ENCODE peak calls at places on chromosomes 7 and 10, in six cellular contexts. K, Y, G, J, L and T are unnamed samples.

GRCh38 chr7:45890902-45891461 is 2.7 kb downstream of the IGFBP1 start:
- DNase-seq in K (no peak), Y (no peak), G (no peak), J (no peak), L (peak), T (no peak)

GRCh38 chr7:151661556-151661955 is 141.9 kb upstream of the RHEB start:
- DNase-seq in K (no peak), Y (no peak), G (no peak), J (no peak), L (no peak), T (no peak)

GRCh38 chr10:49398000-49398861 is 2.3 kb upstream of the DRGX start:
- DNase-seq in K (peak), Y (peak), G (peak), J (no peak), L (no peak), T (no peak)

GRCh38 chr10:5563991-5564536 is 39.3 kb downstream of the CALML3 start:
- DNase-seq in K (no peak), Y (peak), G (no peak), J (peak), L (no peak), T (peak)

GRCh38 chr7:2008101-2008935 is 224.4 kb downstream of the MAD1L1 start:
- DNase-seq in K (no peak), Y (no peak), G (peak), J (peak), L (no peak), T (no peak)

GRCh38 chr7:41047789-41048191 is 655.1 kb downstream of the INHBA start:
- DNase-seq in K (no peak), Y (no peak), G (no peak), J (no peak), L (no peak), T (no peak)

GRCh38 chr10:86607674-86608073 is 46.7 kb upstream of the OPN4 start:
- DNase-seq in K (no peak), Y (no peak), G (no peak), J (no peak), L (no peak), T (no peak)

GRCh38 chr7:151987748-151988529 is 31.7 kb downstream of the GALNTL5 start:
- DNase-seq in K (no peak), Y (no peak), G (no peak), J (no peak), L (no peak), T (no peak)

GRCh38 chr10:11345224-11346054 is 266.0 kb downstream of the USP6NL start:
- DNase-seq in K (peak), Y (no peak), G (no peak), J (peak), L (no peak), T (no peak)

GRCh38 chr7:537911-538634 is 18.4 kb upstream of the PDGFA start:
- DNase-seq in K (no peak), Y (no peak), G (no peak), J (peak), L (no peak), T (peak)

GRCh38 chr7:139573871-139574270 is 50.4 kb downstream of the CLEC2L start:
- DNase-seq in K (no peak), Y (no peak), G (no peak), J (no peak), L (no peak), T (peak)

GRCh38 chr10:20855398-20856038 is 41.6 kb downstream of the NEBL start:
- DNase-seq in K (no peak), Y (no peak), G (no peak), J (no peak), L (peak), T (no peak)

GRCh38 chr7:121510858-121511482 is 114.9 kb upstream of the FAM3C start:
- DNase-seq in K (no peak), Y (no peak), G (no peak), J (no peak), L (no peak), T (no peak)

GRCh38 chr10:100158044-100158805 is 27.6 kb downstream of the ERLIN1 start:
- DNase-seq in K (no peak), Y (no peak), G (no peak), J (no peak), L (no peak), T (no peak)

GRCh38 chr7:157970744-157971143 is 616.9 kb downstream of the PTPRN2 start:
- DNase-seq in K (no peak), Y (no peak), G (no peak), J (no peak), L (no peak), T (no peak)

GRCh38 chr10:130411496-130412070 is 275.4 kb downstream of the GLRX3 start:
- DNase-seq in K (no peak), Y (no peak), G (no peak), J (no peak), L (peak), T (no peak)

GRCh38 chr7:130995252-130996081 is 261.5 kb upstream of the KLF14 start:
- DNase-seq in K (no peak), Y (no peak), G (no peak), J (peak), L (no peak), T (peak)

GRCh38 chr10:132434405-132435005 is 37.5 kb downstream of the PWWP2B start:
- DNase-seq in K (peak), Y (peak), G (no peak), J (peak), L (no peak), T (no peak)

GRCh38 chr7:157009170-157009777 is 1.2 kb downstream of the MNX1 start:
- DNase-seq in K (no peak), Y (no peak), G (no peak), J (no peak), L (peak), T (peak)

GRCh38 chr10:110416776-110417732 is 80.7 kb upstream of the DUSP5 start:
- DNase-seq in K (no peak), Y (no peak), G (no peak), J (peak), L (no peak), T (peak)

GRCh38 chr7:55546826-55547225 is 25.5 kb downstream of the VOPP1 start:
- DNase-seq in K (no peak), Y (peak), G (no peak), J (peak), L (peak), T (peak)

GRCh38 chr7:14937580-14937979 is 35.0 kb upstream of the DGKB start:
- DNase-seq in K (no peak), Y (no peak), G (no peak), J (no peak), L (no peak), T (no peak)

GRCh38 chr10:127462643-127463295 is 86.3 kb upstream of the NPS start:
- DNase-seq in K (no peak), Y (no peak), G (no peak), J (no peak), L (peak), T (no peak)

GRCh38 chr7:100889761-100890639 is 485 bp upstream of the UFSP1 start:
- DNase-seq in K (peak), Y (peak), G (peak), J (peak), L (peak), T (peak)

GRCh38 chr7:138000081-138000701 is 1.7 kb downstream of the CREB3L2 start:
- DNase-seq in K (no peak), Y (no peak), G (peak), J (no peak), L (no peak), T (peak)

GRCh38 chr10:1595726-1596125 is 141.6 kb downstream of the ADARB2 start:
- DNase-seq in K (no peak), Y (no peak), G (no peak), J (no peak), L (no peak), T (no peak)

GRCh38 chr10:72736176-72736795 is 44.3 kb downstream of the MCU start:
- DNase-seq in K (no peak), Y (no peak), G (no peak), J (no peak), L (no peak), T (no peak)

GRCh38 chr10:78508955-78509354 is 475.3 kb downstream of the RPS24 start:
- DNase-seq in K (no peak), Y (no peak), G (no peak), J (no peak), L (no peak), T (no peak)

GRCh38 chr10:73655990-73656298 is at the start of gene SYNPO2L:
- DNase-seq in K (no peak), Y (no peak), G (no peak), J (no peak), L (no peak), T (no peak)